ENCODE peak calls at places on chromosomes 7 and 10, in six cellular contexts. I is IMR-90, H is H1, L is H9, Q is trophoblast cell, G is neuronal stem cell. U is an unnamed sample.

GRCh38 chr7:45713669-45714520 is 139.7 kb downstream of the ADCY1 start:
- DNase-seq in G (no peak), I (no peak), Q (no peak), H (no peak), L (peak), U (no peak)

GRCh38 chr7:80815733-80816132 is 103.1 kb downstream of the SEMA3C start:
- DNase-seq in G (no peak), H (no peak), Q (no peak), I (peak), L (no peak), U (no peak)

GRCh38 chr7:115293628-115294236 is 371.8 kb downstream of the MDFIC start:
- DNase-seq in Q (no peak), L (no peak), H (no peak), G (no peak), I (peak), U (no peak)

GRCh38 chr7:101880536-101881443 is 63.4 kb downstream of the CUX1 start:
- DNase-seq in I (peak), Q (peak), L (no peak), G (no peak), H (no peak), U (no peak)

GRCh38 chr7:78510580-78511188 is 712.1 kb downstream of the PHTF2 start:
- DNase-seq in I (peak), L (peak), H (peak), G (peak), Q (no peak), U (peak)

GRCh38 chr10:103663802-103664201 is 170.3 kb downstream of the NEURL1 start:
- DNase-seq in G (no peak), H (no peak), I (no peak), Q (no peak), L (no peak), U (no peak)

GRCh38 chr7:99248391-99249067 is 24.1 kb upstream of the MYH16 start:
- DNase-seq in Q (no peak), I (no peak), H (no peak), G (no peak), L (no peak), U (peak)

GRCh38 chr7:152341039-152341913 is 94.5 kb downstream of the KMT2C start:
- DNase-seq in G (no peak), I (peak), Q (peak), H (no peak), L (no peak), U (peak)

GRCh38 chr7:38411404-38411803 is 138.0 kb upstream of the TARP start:
- DNase-seq in H (no peak), G (no peak), I (peak), Q (no peak), L (peak), U (peak)

GRCh38 chr7:149450821-149451220 is 10.0 kb downstream of the ZNF777 start:
- DNase-seq in H (no peak), I (no peak), Q (no peak), L (no peak), G (no peak), U (no peak)

GRCh38 chr7:33118383-33118782 is 9.2 kb upstream of the RP9 start:
- DNase-seq in Q (no peak), I (no peak), L (no peak), H (no peak), G (no peak), U (no peak)

GRCh38 chr10:22335204-22335956 is 9.9 kb upstream of the SPAG6 start:
- DNase-seq in G (no peak), Q (no peak), I (peak), L (peak), H (no peak), U (peak)

GRCh38 chr7:99987846-99988245 is 12.0 kb upstream of the AZGP1 start:
- DNase-seq in Q (no peak), I (no peak), H (no peak), L (no peak), G (no peak), U (no peak)

GRCh38 chr10:108544500-108545120 is 1378.7 kb downstream of the XPNPEP1 start:
- DNase-seq in I (peak), L (peak), Q (peak), H (peak), G (peak), U (peak)

GRCh38 chr7:152369518-152369917 is 66.3 kb downstream of the KMT2C start:
- DNase-seq in H (no peak), I (no peak), L (no peak), G (no peak), Q (no peak), U (no peak)

GRCh38 chr10:109022417-109023049 is 900.8 kb downstream of the XPNPEP1 start:
- DNase-seq in H (no peak), L (no peak), Q (no peak), I (no peak), G (no peak), U (no peak)

GRCh38 chr7:75639071-75639892 is 99.5 kb downstream of the HIP1 start:
- DNase-seq in G (peak), Q (no peak), I (peak), H (no peak), L (peak), U (peak)

GRCh38 chr7:26603631-26604030 is 260.8 kb downstream of the SKAP2 start:
- DNase-seq in L (peak), Q (peak), I (no peak), H (peak), G (no peak), U (peak)

GRCh38 chr7:66697451-66698438 is 42.8 kb upstream of the RABGEF1 start:
- DNase-seq in H (no peak), Q (no peak), I (peak), L (no peak), G (no peak), U (no peak)

GRCh38 chr10:110650265-110650668 is 6.1 kb downstream of the RBM20 start:
- DNase-seq in H (no peak), Q (no peak), G (no peak), L (no peak), I (no peak), U (no peak)

GRCh38 chr7:140247564-140247963 is 70.8 kb upstream of the KDM7A start:
- DNase-seq in I (no peak), H (no peak), Q (no peak), L (no peak), G (no peak), U (no peak)

GRCh38 chr7:92782855-92783254 is 53.5 kb downstream of the CDK6 start:
- DNase-seq in G (no peak), H (no peak), Q (no peak), L (no peak), I (no peak), U (no peak)

GRCh38 chr7:130489140-130489967 is 2.5 kb upstream of the MEST start:
- DNase-seq in G (no peak), Q (peak), H (no peak), L (no peak), I (peak), U (no peak)

GRCh38 chr10:6580279-6581029 is 378 bp upstream of the PRKCQ start:
- DNase-seq in Q (no peak), G (peak), L (peak), H (peak), I (peak), U (peak)

GRCh38 chr10:62043493-62043938 is 142.0 kb downstream of the ARID5B start:
- DNase-seq in L (no peak), I (peak), Q (peak), H (no peak), G (no peak), U (peak)

GRCh38 chr10:29734980-29735627 is 100.3 kb upstream of the SVIL start:
- DNase-seq in I (no peak), L (peak), H (no peak), Q (peak), G (peak), U (peak)

GRCh38 chr10:29737209-29737565 is 102.4 kb upstream of the SVIL start:
- DNase-seq in L (no peak), I (no peak), H (no peak), G (no peak), Q (no peak), U (no peak)

GRCh38 chr10:29735628-29736324 is 101.0 kb upstream of the SVIL start:
- DNase-seq in Q (peak), I (peak), G (peak), L (peak), H (peak), U (peak)

GRCh38 chr10:29734640-29734979 is 99.8 kb upstream of the SVIL start:
- DNase-seq in H (no peak), G (no peak), Q (no peak), I (no peak), L (no peak), U (no peak)

DNA sequence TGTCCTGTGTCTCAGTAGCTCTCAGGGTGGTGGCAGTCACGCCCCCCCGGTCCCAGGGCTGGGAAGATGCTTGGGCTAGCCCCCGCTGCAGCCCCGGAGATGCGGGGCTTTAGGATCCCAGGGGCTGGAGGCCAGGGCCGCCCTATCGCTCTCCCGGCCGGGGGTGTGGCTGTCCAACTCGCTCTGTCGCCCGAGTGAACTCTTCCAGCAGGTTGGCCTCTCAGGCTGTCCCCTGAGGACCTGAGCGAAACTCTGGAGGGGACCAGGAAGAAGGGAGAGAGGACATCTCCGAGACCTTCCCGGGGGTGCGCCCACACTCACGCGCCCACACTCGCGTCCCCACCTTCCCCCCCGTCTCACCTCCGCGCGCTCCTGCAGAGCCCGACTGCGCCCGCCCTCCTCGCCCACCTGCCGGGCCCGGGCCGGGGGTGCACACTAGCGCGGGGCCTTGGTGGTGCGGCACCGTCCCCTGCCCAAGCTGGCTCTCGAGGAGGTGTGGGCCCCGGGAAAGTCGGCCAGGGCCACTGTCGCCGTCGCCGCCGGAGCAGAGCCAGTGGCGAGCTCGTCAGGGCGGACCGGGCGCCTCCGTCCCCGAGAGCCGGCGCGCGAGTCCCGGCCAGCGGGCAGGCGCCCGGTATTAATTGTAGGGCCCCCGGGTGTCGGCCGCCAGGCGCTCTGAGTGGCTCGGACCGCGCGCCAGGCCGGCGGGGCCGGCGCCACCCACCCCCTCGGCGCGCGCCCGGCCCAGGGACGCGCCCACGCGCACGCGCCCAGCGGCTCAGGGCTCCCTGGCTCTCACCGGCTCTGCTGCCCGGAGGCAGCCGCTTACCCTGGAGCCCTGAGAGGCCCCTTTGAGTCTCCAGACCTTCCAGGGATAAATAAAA is 101.8 kb upstream of the SVIL start:
- DNase-seq in H (no peak), I (peak), Q (peak), G (peak), L (peak), U (peak)
- H2BK120ac ChIP-seq in H (no peak), I (peak), Q (peak), G (no peak), L (no peak), U (no peak)

DNA sequence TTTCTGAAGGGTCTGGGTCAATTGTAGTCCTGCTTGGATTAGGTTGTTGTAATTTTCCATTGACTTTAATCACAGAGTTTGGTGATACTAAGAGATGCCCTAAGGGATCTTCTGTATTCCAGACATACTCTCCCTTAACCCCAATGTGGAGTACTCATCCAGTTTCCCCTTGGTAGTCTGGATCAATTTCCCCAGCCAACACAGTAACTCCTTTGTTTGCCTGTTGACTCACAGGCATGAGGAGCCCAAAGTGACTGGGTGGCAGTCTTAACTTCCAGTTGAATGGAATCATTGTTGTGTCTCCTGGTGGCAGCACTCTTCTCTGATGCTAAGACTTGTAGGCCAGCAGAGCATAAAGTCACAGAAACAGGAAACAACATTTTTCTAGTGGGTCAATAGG is 41.5 kb upstream of the PIK3CG start:
- DNase-seq in L (no peak), Q (no peak), I (peak), G (no peak), H (no peak), U (no peak)
- H3K4ac ChIP-seq in L (no peak), Q (no peak), I (no peak), G (no peak), H (no peak), U (no peak)

DNA sequence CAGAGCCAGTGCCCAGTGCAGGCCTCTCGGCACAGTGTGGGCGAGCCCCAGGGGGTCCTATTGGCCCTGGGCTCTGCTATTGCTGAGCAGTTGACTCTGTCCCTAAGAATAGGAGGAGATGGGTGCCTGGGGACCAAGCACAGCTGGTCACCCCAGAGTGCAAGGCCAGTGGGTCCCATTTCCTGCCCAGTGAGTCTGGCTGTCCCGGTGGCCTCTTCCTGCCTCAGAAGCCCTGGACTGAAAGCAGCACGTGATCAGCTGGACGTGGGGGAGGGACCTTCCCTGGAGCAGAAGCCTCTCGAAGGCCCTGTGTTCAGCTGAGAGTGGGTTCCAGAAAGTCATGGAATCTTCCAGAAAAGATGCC is 42.0 kb downstream of the PWWP2B start:
- DNase-seq in L (no peak), G (no peak), Q (no peak), I (no peak), H (no peak), U (no peak)
- H3K18ac ChIP-seq in L (no peak), G (peak), Q (no peak), I (no peak), H (no peak), U (no peak)

GRCh38 chr7:107059468-107059867 is 15.0 kb downstream of the PRKAR2B start:
- DNase-seq in Q (no peak), G (no peak), I (no peak), L (no peak), H (no peak), U (no peak)

GRCh38 chr7:107065929-107066247 is 21.4 kb downstream of the PRKAR2B start:
- DNase-seq in Q (no peak), G (no peak), H (no peak), I (no peak), L (no peak), U (no peak)

GRCh38 chr7:107068156-107068555 is 23.7 kb downstream of the PRKAR2B start:
- DNase-seq in L (no peak), H (no peak), Q (no peak), I (no peak), G (no peak), U (no peak)

GRCh38 chr7:107064255-107064654 is 19.8 kb downstream of the PRKAR2B start:
- DNase-seq in L (no peak), Q (no peak), G (no peak), H (no peak), I (no peak), U (no peak)

GRCh38 chr7:107063245-107064120 is 19.0 kb downstream of the PRKAR2B start:
- DNase-seq in I (no peak), G (no peak), Q (no peak), L (no peak), H (no peak), U (no peak)
- H2BK120ac ChIP-seq in I (no peak), G (no peak), Q (no peak), L (no peak), H (no peak), U (no peak)

GRCh38 chr10:5549462-5550249 is 24.9 kb downstream of the CALML3 start:
- DNase-seq in I (no peak), L (no peak), G (no peak), Q (no peak), H (no peak), U (no peak)

GRCh38 chr10:5545778-5546710 is 21.3 kb downstream of the CALML3 start:
- DNase-seq in I (peak), Q (peak), G (no peak), L (no peak), H (no peak), U (no peak)

GRCh38 chr10:5547684-5547933 is 22.8 kb downstream of the CALML3 start:
- DNase-seq in Q (no peak), G (no peak), L (no peak), H (no peak), I (no peak), U (no peak)

GRCh38 chr10:5546891-5547683 is 22.3 kb downstream of the CALML3 start:
- DNase-seq in H (no peak), L (no peak), I (peak), Q (peak), G (no peak), U (no peak)

GRCh38 chr10:5547934-5548660 is 23.3 kb downstream of the CALML3 start:
- DNase-seq in G (no peak), H (no peak), I (no peak), L (no peak), Q (no peak), U (no peak)
- H3K4ac ChIP-seq in G (no peak), H (no peak), I (peak), L (no peak), Q (peak), U (no peak)

GRCh38 chr10:27500886-27501285 is 3.2 kb upstream of the RAB18 start:
- DNase-seq in H (no peak), I (no peak), L (no peak), Q (no peak), G (no peak), U (peak)

GRCh38 chr10:27504007-27504890 is at the start of gene RAB18:
- DNase-seq in H (peak), I (peak), Q (peak), L (peak), G (peak), U (peak)

GRCh38 chr10:27504897-27505457 is 873 bp downstream of the RAB18 start:
- DNase-seq in I (peak), Q (no peak), H (no peak), L (no peak), G (no peak), U (peak)

GRCh38 chr10:27506280-27506679 is 2.2 kb downstream of the RAB18 start:
- DNase-seq in I (peak), Q (no peak), L (no peak), H (no peak), G (no peak), U (no peak)

GRCh38 chr10:27503498-27504006 is 552 bp upstream of the RAB18 start:
- DNase-seq in G (peak), H (no peak), I (no peak), Q (no peak), L (no peak), U (no peak)
- H3K18ac ChIP-seq in G (no peak), H (no peak), I (peak), Q (no peak), L (no peak), U (no peak)

DNA sequence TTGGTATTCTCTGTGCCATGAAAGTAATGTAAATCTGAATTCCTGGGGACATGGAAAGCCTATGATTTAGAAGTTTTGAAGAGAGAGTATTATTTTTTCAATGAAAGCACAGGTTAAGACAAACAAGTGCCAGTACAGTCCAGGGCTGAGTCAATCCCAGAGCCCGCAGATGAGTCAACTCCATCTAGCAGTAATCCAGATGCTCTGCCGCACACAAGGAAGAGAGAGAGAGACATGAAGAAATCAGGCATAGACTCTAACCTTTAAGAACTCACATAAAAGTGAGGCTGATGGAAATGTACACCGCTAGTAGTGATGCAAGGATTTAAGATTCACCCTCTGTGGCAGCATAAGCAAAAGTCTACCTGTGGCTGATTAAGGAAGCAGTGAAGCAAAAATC is 651.6 kb downstream of the TNS3 start:
- DNase-seq in Q (peak), G (no peak), H (no peak), I (peak), L (no peak), U (no peak)
- H2BK120ac ChIP-seq in Q (no peak), G (no peak), H (no peak), I (peak), L (no peak), U (no peak)

DNA sequence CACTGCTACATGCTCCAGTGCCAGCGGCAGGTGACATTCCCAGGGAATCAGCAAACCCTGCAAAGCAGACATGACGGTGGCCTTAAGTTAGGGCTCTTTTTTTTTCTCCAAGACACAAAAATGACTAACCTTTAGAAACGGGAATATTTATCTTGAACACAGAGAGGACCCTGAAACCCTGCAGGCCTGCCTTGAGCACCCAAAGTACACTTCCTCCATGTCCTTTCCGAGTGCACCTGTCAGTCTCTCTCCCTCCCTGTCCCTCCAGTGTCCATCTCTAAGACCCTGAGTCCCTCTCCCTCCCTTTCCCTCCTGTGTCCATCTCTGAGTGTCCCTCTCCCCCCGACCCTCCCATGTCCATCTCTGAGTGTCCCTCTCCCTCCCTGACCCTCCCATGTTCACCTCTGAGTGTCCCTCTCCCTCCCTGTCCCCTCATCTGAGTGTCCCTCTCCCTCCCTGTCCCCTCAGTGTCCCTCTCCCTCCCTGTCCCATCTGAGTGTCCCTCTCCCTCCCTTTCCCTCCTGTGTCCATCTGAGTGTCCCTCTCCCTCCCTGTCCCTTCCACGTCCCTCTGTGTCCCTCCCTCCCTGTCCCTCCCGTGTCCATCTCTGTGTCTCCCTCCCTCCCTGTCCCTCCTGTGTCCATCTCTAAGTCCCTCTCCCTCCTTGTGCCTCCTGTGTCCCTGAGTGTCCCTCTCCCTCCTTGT is 51.2 kb upstream of the CAMK2B start:
- DNase-seq in Q (no peak), H (no peak), I (no peak), L (peak), G (no peak), U (no peak)
- H3K4ac ChIP-seq in Q (no peak), H (no peak), I (peak), L (no peak), G (no peak), U (no peak)

U was measured in mesendoderm.